ENCODE peak calls at places on chromosomes 16 and 17, in seven cellular contexts. K is H1, W is mesendoderm, Y is neuronal stem cell, O is H9, B is mesenchymal stem cell, G is trophoblast cell. D is an unnamed sample.
A peak's percentile ranks its signal among the peaks of the same experiment; 100 is the strongest.

GRCh38 chr16:89318871-89319627 is 101.5 kb downstream of the ZNF778 start:
- DNase-seq in K (no peak), W (no peak), Y (no peak), O (no peak), B (no peak), G (no peak), D (no peak)

GRCh38 chr16:48157302-48157701 is 1.5 kb upstream of the ABCC12 start:
- DNase-seq in K (no peak), W (no peak), Y (no peak), O (no peak), B (no peak), G (no peak), D (no peak)

GRCh38 chr16:29820730-29821662 is 734 bp downstream of the MVP start:
- DNase-seq in K (no peak), W (no peak), Y (no peak), O (no peak), B (peak; percentile 23), G (peak; percentile 29), D (no peak)

GRCh38 chr16:57825298-57826039 is 23.2 kb upstream of the KIFC3 start:
- DNase-seq in K (no peak), W (no peak), Y (no peak), O (no peak), B (no peak), G (no peak), D (no peak)

GRCh38 chr17:40452074-40452787 is 9.0 kb downstream of the IGFBP4 start:
- DNase-seq in K (no peak), W (no peak), Y (no peak), O (no peak), B (peak; percentile 90), G (no peak), D (peak; percentile 93)

GRCh38 chr16:71501562-71501961 is 12.4 kb upstream of the ZNF19 start:
- DNase-seq in K (no peak), W (peak; percentile 12), Y (no peak), O (no peak), B (no peak), G (no peak), D (no peak)

GRCh38 chr16:22623351-22623781 is 112.7 kb downstream of the NPIPB5 start:
- DNase-seq in K (peak; percentile 29), W (no peak), Y (no peak), O (no peak), B (peak; percentile 75), G (peak; percentile 53), D (no peak)

GRCh38 chr16:82067810-82068325 is 32.8 kb downstream of the HSD17B2 start:
- DNase-seq in K (no peak), W (no peak), Y (no peak), O (no peak), B (no peak), G (no peak), D (no peak)

GRCh38 chr17:14510136-14510535 is 209.3 kb downstream of the HS3ST3B1 start:
- DNase-seq in K (no peak), W (peak; percentile 45), Y (no peak), O (no peak), B (no peak), G (no peak), D (peak; percentile 11)

GRCh38 chr17:39062846-39063680 is 88.4 kb downstream of the PLXDC1 start:
- DNase-seq in K (no peak), W (peak; percentile 13), Y (no peak), O (no peak), B (peak; percentile 18), G (no peak), D (peak; percentile 16)

GRCh38 chr17:73342057-73342522 is 30.3 kb upstream of the CDC42EP4 start:
- DNase-seq in K (peak; percentile 78), W (peak; percentile 96), Y (peak; percentile 78), O (peak; percentile 96), B (peak; percentile 85), G (no peak), D (peak; percentile 88)

GRCh38 chr16:84810518-84811273 is 9.1 kb upstream of the CRISPLD2 start:
- DNase-seq in K (no peak), W (no peak), Y (no peak), O (no peak), B (peak; percentile 56), G (no peak), D (peak; percentile 63)

GRCh38 chr17:44385287-44386181 is 3.9 kb downstream of the ITGA2B start:
- DNase-seq in K (peak; percentile 95), W (peak; percentile 93), Y (peak; percentile 80), O (peak; percentile 98), B (peak; percentile 73), G (peak; percentile 54), D (peak; percentile 55)

GRCh38 chr16:64453643-64454042 is 668.2 kb downstream of the CDH11 start:
- DNase-seq in K (no peak), W (no peak), Y (no peak), O (no peak), B (peak; percentile 59), G (no peak), D (no peak)

GRCh38 chr17:58873926-58874325 is 118.3 kb downstream of the PPM1E start:
- DNase-seq in K (no peak), W (no peak), Y (no peak), O (no peak), B (no peak), G (no peak), D (no peak)

GRCh38 chr17:57523926-57524634 is 221.0 kb downstream of the CCDC182 start:
- DNase-seq in K (no peak), W (no peak), Y (no peak), O (no peak), B (no peak), G (no peak), D (peak; percentile 61)

GRCh38 chr16:2324296-2324859 is 16.1 kb downstream of the ABCA3 start:
- DNase-seq in K (no peak), W (no peak), Y (no peak), O (no peak), B (no peak), G (no peak), D (no peak)

GRCh38 chr17:74037320-74037719 is 166.2 kb upstream of the RPL38 start:
- DNase-seq in K (no peak), W (peak; percentile 41), Y (no peak), O (no peak), B (no peak), G (no peak), D (no peak)

GRCh38 chr16:26658486-26658885 is 408.2 kb upstream of the C16orf82 start:
- DNase-seq in K (no peak), W (no peak), Y (no peak), O (no peak), B (no peak), G (no peak), D (no peak)

GRCh38 chr16:89613101-89613953 is at the start of gene DPEP1:
- DNase-seq in K (peak; percentile 61), W (no peak), Y (no peak), O (peak; percentile 59), B (no peak), G (no peak), D (no peak)

GRCh38 chr17:1834378-1835149 is 4.8 kb downstream of the RPA1 start:
- DNase-seq in K (no peak), W (no peak), Y (no peak), O (no peak), B (no peak), G (no peak), D (no peak)

GRCh38 chr17:56292010-56292409 is 138.7 kb downstream of the ANKFN1 start:
- DNase-seq in K (no peak), W (no peak), Y (no peak), O (no peak), B (no peak), G (no peak), D (peak; percentile 77)

GRCh38 chr17:9035249-9035648 is 13.9 kb downstream of the NTN1 start:
- DNase-seq in K (no peak), W (no peak), Y (no peak), O (no peak), B (no peak), G (no peak), D (no peak)
- H2BK5ac ChIP-seq in K (no peak overlapping the region), W (no peak overlapping the region), Y (no peak overlapping the region), O (no peak overlapping the region), B (no peak overlapping the region), G (no peak overlapping the region), D (no peak overlapping the region)

GRCh38 chr17:588519-588918 is 126.1 kb downstream of the VPS53 start:
- DNase-seq in K (no peak), W (no peak), Y (no peak), O (no peak), B (no peak), G (no peak), D (no peak)
- H2BK5ac ChIP-seq in K (no peak overlapping the region), W (no peak overlapping the region), Y (no peak overlapping the region), O (no peak overlapping the region), B (no peak overlapping the region), G (no peak overlapping the region), D (no peak overlapping the region)

GRCh38 chr17:78839762-78840529 is 668 bp downstream of the USP36 start:
- DNase-seq in K (no peak), W (peak; percentile 37), Y (peak; percentile 29), O (peak; percentile 54), B (peak; percentile 84), G (no peak), D (peak; percentile 76)
- H2BK5ac ChIP-seq in K (no peak overlapping the region), W (no peak overlapping the region), Y (peak overlapping the region; percentile 46), O (no peak overlapping the region), B (peak overlapping the region; percentile 74), G (peak overlapping the region; percentile 77), D (peak overlapping the region; percentile 52)

GRCh38 chr16:50500171-50500874 is 47.9 kb upstream of the NKD1 start:
- DNase-seq in K (no peak), W (no peak), Y (no peak), O (no peak), B (no peak), G (no peak), D (no peak)
- H2BK5ac ChIP-seq in K (no peak overlapping the region), W (no peak overlapping the region), Y (no peak overlapping the region), O (no peak overlapping the region), B (no peak overlapping the region), G (no peak overlapping the region), D (no peak overlapping the region)